ENCODE peak calls at places on chromosomes 4 and X, in ten cellular contexts. One of them, this sample, is unnamed.

GRCh38 chrX:17549005-17549685 is 174.1 kb downstream of the NHS start:
- DNase-seq in SK-N-SH: no peak
- DNase-seq in HepG2: no peak
- DNase-seq in OCI-LY7: no peak
- DNase-seq in IMR-90: no peak
- DNase-seq in fibroblast of lung: no peak
- DNase-seq in neuronal stem cell: no peak
- DNase-seq in astrocyte: no peak
- DNase-seq in mammary epithelial cell: no peak
- DNase-seq in hepatocyte: no peak
- DNase-seq in this sample: no peak

GRCh38 chr4:26525136-26525535 is 34.9 kb upstream of the CCKAR start:
- DNase-seq in SK-N-SH: no peak
- DNase-seq in HepG2: no peak
- DNase-seq in OCI-LY7: no peak
- DNase-seq in IMR-90: peak; percentile 77
- DNase-seq in fibroblast of lung: peak; percentile 87
- DNase-seq in neuronal stem cell: no peak
- DNase-seq in astrocyte: peak; percentile 79
- DNase-seq in mammary epithelial cell: peak; percentile 25
- DNase-seq in hepatocyte: no peak
- DNase-seq in this sample: peak; percentile 33

GRCh38 chr4:61572160-61572559 is 372.0 kb downstream of the ADGRL3 start:
- DNase-seq in SK-N-SH: no peak
- DNase-seq in HepG2: no peak
- DNase-seq in OCI-LY7: no peak
- DNase-seq in IMR-90: peak; percentile 19
- DNase-seq in fibroblast of lung: peak; percentile 83
- DNase-seq in neuronal stem cell: no peak
- DNase-seq in astrocyte: peak; percentile 80
- DNase-seq in mammary epithelial cell: peak; percentile 73
- DNase-seq in hepatocyte: no peak
- DNase-seq in this sample: peak; percentile 89

GRCh38 chrX:148572332-148572731 is 71.9 kb downstream of the AFF2 start:
- DNase-seq in SK-N-SH: no peak
- DNase-seq in HepG2: no peak
- DNase-seq in OCI-LY7: no peak
- DNase-seq in IMR-90: no peak
- DNase-seq in fibroblast of lung: no peak
- DNase-seq in neuronal stem cell: no peak
- DNase-seq in astrocyte: no peak
- DNase-seq in mammary epithelial cell: peak; percentile 41
- DNase-seq in hepatocyte: no peak
- DNase-seq in this sample: no peak

GRCh38 chrX:39201305-39201990 is 400.2 kb downstream of the MID1IP1 start:
- DNase-seq in SK-N-SH: no peak
- DNase-seq in HepG2: no peak
- DNase-seq in OCI-LY7: no peak
- DNase-seq in IMR-90: no peak
- DNase-seq in fibroblast of lung: peak; percentile 87
- DNase-seq in neuronal stem cell: no peak
- DNase-seq in astrocyte: peak; percentile 87
- DNase-seq in mammary epithelial cell: peak; percentile 53
- DNase-seq in hepatocyte: no peak
- DNase-seq in this sample: no peak

GRCh38 chrX:75421688-75422087 is 101.1 kb downstream of the ZDHHC15 start:
- DNase-seq in SK-N-SH: no peak
- DNase-seq in HepG2: no peak
- DNase-seq in OCI-LY7: no peak
- DNase-seq in IMR-90: no peak
- DNase-seq in fibroblast of lung: no peak
- DNase-seq in neuronal stem cell: no peak
- DNase-seq in astrocyte: no peak
- DNase-seq in mammary epithelial cell: no peak
- DNase-seq in hepatocyte: no peak
- DNase-seq in this sample: no peak

GRCh38 chrX:113274345-113274744 is 433.7 kb upstream of the AMOT start:
- DNase-seq in SK-N-SH: no peak
- DNase-seq in HepG2: no peak
- DNase-seq in OCI-LY7: no peak
- DNase-seq in IMR-90: no peak
- DNase-seq in fibroblast of lung: no peak
- DNase-seq in neuronal stem cell: no peak
- DNase-seq in astrocyte: no peak
- DNase-seq in mammary epithelial cell: no peak
- DNase-seq in hepatocyte: no peak
- DNase-seq in this sample: no peak

GRCh38 chrX:154374361-154375155 is at the start of gene FLNA:
- DNase-seq in SK-N-SH: peak; percentile 61
- DNase-seq in HepG2: no peak
- DNase-seq in OCI-LY7: no peak
- DNase-seq in IMR-90: no peak
- DNase-seq in fibroblast of lung: peak; percentile 49
- DNase-seq in neuronal stem cell: no peak
- DNase-seq in astrocyte: no peak
- DNase-seq in mammary epithelial cell: no peak
- DNase-seq in hepatocyte: peak; percentile 57
- DNase-seq in this sample: peak; percentile 48

GRCh38 chr4:169110633-169111032 is 100.6 kb upstream of the CBR4 start:
- DNase-seq in SK-N-SH: no peak
- DNase-seq in HepG2: no peak
- DNase-seq in OCI-LY7: no peak
- DNase-seq in IMR-90: no peak
- DNase-seq in fibroblast of lung: peak; percentile 55
- DNase-seq in neuronal stem cell: no peak
- DNase-seq in astrocyte: peak; percentile 43
- DNase-seq in mammary epithelial cell: no peak
- DNase-seq in hepatocyte: no peak
- DNase-seq in this sample: peak; percentile 26

GRCh38 chr4:173057442-173057841 is 111.2 kb upstream of the GALNT7 start:
- DNase-seq in SK-N-SH: no peak
- DNase-seq in HepG2: no peak
- DNase-seq in OCI-LY7: no peak
- DNase-seq in IMR-90: peak; percentile 10
- DNase-seq in fibroblast of lung: peak; percentile 18
- DNase-seq in neuronal stem cell: no peak
- DNase-seq in astrocyte: no peak
- DNase-seq in mammary epithelial cell: no peak
- DNase-seq in hepatocyte: no peak
- DNase-seq in this sample: peak; percentile 37

GRCh38 chrX:71489540-71489939 is 43.4 kb upstream of the OGT start:
- DNase-seq in SK-N-SH: no peak
- DNase-seq in HepG2: no peak
- DNase-seq in OCI-LY7: no peak
- DNase-seq in IMR-90: no peak
- DNase-seq in fibroblast of lung: peak; percentile 14
- DNase-seq in neuronal stem cell: no peak
- DNase-seq in astrocyte: no peak
- DNase-seq in mammary epithelial cell: no peak
- DNase-seq in hepatocyte: no peak
- DNase-seq in this sample: no peak

GRCh38 chrX:155270969-155271368 is 6.7 kb upstream of the RAB39B start:
- DNase-seq in SK-N-SH: no peak
- DNase-seq in HepG2: no peak
- DNase-seq in OCI-LY7: no peak
- DNase-seq in IMR-90: no peak
- DNase-seq in fibroblast of lung: no peak
- DNase-seq in neuronal stem cell: no peak
- DNase-seq in astrocyte: no peak
- DNase-seq in mammary epithelial cell: no peak
- DNase-seq in hepatocyte: no peak
- DNase-seq in this sample: no peak

GRCh38 chr4:5043579-5043978 is 7.7 kb upstream of the STK32B start:
- DNase-seq in SK-N-SH: no peak
- DNase-seq in HepG2: no peak
- DNase-seq in OCI-LY7: no peak
- DNase-seq in IMR-90: no peak
- DNase-seq in fibroblast of lung: no peak
- DNase-seq in neuronal stem cell: no peak
- DNase-seq in astrocyte: no peak
- DNase-seq in mammary epithelial cell: no peak
- DNase-seq in hepatocyte: no peak
- DNase-seq in this sample: peak; percentile 48

DNA sequence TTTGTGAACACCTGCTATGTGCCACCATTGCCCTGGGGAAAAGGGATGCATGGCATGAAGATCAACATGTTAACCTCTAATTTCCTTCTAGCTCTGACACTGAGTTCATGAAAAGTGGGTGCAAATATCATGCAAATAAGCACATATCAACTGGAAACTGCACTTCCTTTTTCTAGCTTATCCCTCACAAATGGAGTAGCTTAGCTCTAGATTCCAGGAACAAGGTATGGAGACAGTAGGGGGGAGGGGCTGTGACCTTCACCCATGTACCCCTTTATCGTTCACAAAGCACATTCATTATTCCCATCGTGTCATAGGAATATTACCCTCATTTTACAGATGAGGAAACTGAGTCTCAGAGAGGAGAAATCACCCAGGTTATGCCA is 37.4 kb downstream of the STARD8 start:
- DNase-seq in SK-N-SH: no peak
- DNase-seq in HepG2: no peak
- DNase-seq in OCI-LY7: no peak
- DNase-seq in IMR-90: no peak
- DNase-seq in fibroblast of lung: no peak
- DNase-seq in neuronal stem cell: no peak
- DNase-seq in astrocyte: no peak
- DNase-seq in mammary epithelial cell: no peak
- DNase-seq in hepatocyte: no peak
- DNase-seq in this sample: no peak
- H3K4me2 ChIP-seq in SK-N-SH: no peak overlapping the region
- H3K4me2 ChIP-seq in HepG2: no peak overlapping the region
- H3K4me2 ChIP-seq in OCI-LY7: no peak overlapping the region
- H3K4me2 ChIP-seq in IMR-90: no peak overlapping the region
- H3K4me2 ChIP-seq in fibroblast of lung: no peak overlapping the region
- H3K4me2 ChIP-seq in neuronal stem cell: no peak overlapping the region
- H3K4me2 ChIP-seq in astrocyte: no peak overlapping the region
- H3K4me2 ChIP-seq in mammary epithelial cell: no peak overlapping the region
- H3K4me2 ChIP-seq in hepatocyte: no peak overlapping the region
- H3K4me2 ChIP-seq in this sample: no peak overlapping the region

GRCh38 chr4:40750461-40751258 is 905 bp downstream of the NSUN7 start:
- DNase-seq in SK-N-SH: peak; percentile 38
- DNase-seq in HepG2: no peak
- DNase-seq in OCI-LY7: no peak
- DNase-seq in IMR-90: no peak
- DNase-seq in fibroblast of lung: peak; percentile 22
- DNase-seq in neuronal stem cell: peak; percentile 54
- DNase-seq in astrocyte: peak; percentile 6
- DNase-seq in mammary epithelial cell: peak; percentile 1
- DNase-seq in hepatocyte: peak; percentile 34
- DNase-seq in this sample: peak; percentile 7

GRCh38 chr4:40747436-40747835 is 2.3 kb upstream of the NSUN7 start:
- DNase-seq in SK-N-SH: no peak
- DNase-seq in HepG2: no peak
- DNase-seq in OCI-LY7: no peak
- DNase-seq in IMR-90: no peak
- DNase-seq in fibroblast of lung: no peak
- DNase-seq in neuronal stem cell: no peak
- DNase-seq in astrocyte: no peak
- DNase-seq in mammary epithelial cell: no peak
- DNase-seq in hepatocyte: no peak
- DNase-seq in this sample: no peak

GRCh38 chr4:40745585-40745984 is 4.2 kb upstream of the NSUN7 start:
- DNase-seq in SK-N-SH: no peak
- DNase-seq in HepG2: no peak
- DNase-seq in OCI-LY7: no peak
- DNase-seq in IMR-90: no peak
- DNase-seq in fibroblast of lung: no peak
- DNase-seq in neuronal stem cell: no peak
- DNase-seq in astrocyte: no peak
- DNase-seq in mammary epithelial cell: no peak
- DNase-seq in hepatocyte: no peak
- DNase-seq in this sample: no peak

GRCh38 chr4:40744218-40744617 is 5.5 kb upstream of the NSUN7 start:
- DNase-seq in SK-N-SH: no peak
- DNase-seq in HepG2: no peak
- DNase-seq in OCI-LY7: no peak
- DNase-seq in IMR-90: no peak
- DNase-seq in fibroblast of lung: no peak
- DNase-seq in neuronal stem cell: no peak
- DNase-seq in astrocyte: no peak
- DNase-seq in mammary epithelial cell: no peak
- DNase-seq in hepatocyte: no peak
- DNase-seq in this sample: no peak

DNA sequence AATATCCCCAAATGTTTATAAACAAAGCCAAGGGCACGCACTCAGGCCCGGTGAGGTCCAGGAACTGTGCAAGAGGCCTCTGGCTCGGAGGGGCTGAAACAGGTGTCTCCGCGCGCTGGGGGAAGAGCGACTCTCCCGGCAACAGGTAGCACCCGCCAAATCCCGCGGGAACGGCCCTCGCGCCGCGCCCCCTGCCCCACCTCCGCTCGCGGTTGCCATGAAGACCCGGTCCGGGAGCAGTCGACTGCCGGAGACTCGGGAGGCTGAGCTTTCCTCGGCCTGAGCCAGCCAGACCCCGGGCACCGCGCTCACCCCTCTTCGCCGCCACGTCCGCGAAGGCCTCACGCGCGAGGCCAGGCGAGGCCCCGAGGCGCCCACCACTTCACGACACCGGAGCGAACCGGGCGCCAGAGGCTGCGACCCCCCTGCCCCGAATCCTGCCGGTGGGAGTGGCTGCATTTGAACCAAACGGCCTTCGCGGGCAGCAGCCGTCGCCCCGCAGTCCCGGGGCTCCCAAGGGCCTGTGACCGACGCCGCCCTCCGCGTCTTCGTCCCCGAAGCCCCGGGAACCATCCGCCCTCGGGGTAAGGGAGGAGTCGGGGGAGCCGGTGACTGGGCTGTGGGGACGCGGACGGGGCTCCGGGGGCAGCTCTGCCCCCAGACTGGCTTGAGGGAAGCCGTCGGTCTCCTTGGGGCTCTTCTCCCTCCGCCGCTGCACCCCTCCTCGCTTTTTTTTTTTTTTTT is at the start of gene NSUN7:
- DNase-seq in SK-N-SH: peak; percentile 91
- DNase-seq in HepG2: no peak
- DNase-seq in OCI-LY7: peak; percentile 49
- DNase-seq in IMR-90: no peak
- DNase-seq in fibroblast of lung: peak; percentile 61
- DNase-seq in neuronal stem cell: peak; percentile 64
- DNase-seq in astrocyte: peak; percentile 46
- DNase-seq in mammary epithelial cell: peak; percentile 5
- DNase-seq in hepatocyte: peak; percentile 92
- DNase-seq in this sample: peak; percentile 75
- H2AFZ ChIP-seq in SK-N-SH: peak within 1 kb of the TSS; percentile 93
- H2AFZ ChIP-seq in HepG2: no peak within 1 kb of the TSS
- H2AFZ ChIP-seq in OCI-LY7: peak within 1 kb of the TSS; percentile 51
- H2AFZ ChIP-seq in IMR-90: peak within 1 kb of the TSS; percentile 87
- H2AFZ ChIP-seq in fibroblast of lung: peak within 1 kb of the TSS; percentile 39
- H2AFZ ChIP-seq in neuronal stem cell: peak within 1 kb of the TSS; percentile 94
- H2AFZ ChIP-seq in astrocyte: peak within 1 kb of the TSS; percentile 93
- H2AFZ ChIP-seq in mammary epithelial cell: peak within 1 kb of the TSS; percentile 77
- H2AFZ ChIP-seq in hepatocyte: peak within 1 kb of the TSS; percentile 92
- H2AFZ ChIP-seq in this sample: peak within 1 kb of the TSS; percentile 97

GRCh38 chrX:40727599-40728252 is 7.6 kb downstream of the MED14 start:
- DNase-seq in SK-N-SH: no peak
- DNase-seq in HepG2: no peak
- DNase-seq in OCI-LY7: no peak
- DNase-seq in IMR-90: no peak
- DNase-seq in fibroblast of lung: no peak
- DNase-seq in neuronal stem cell: no peak
- DNase-seq in astrocyte: no peak
- DNase-seq in mammary epithelial cell: no peak
- DNase-seq in hepatocyte: no peak
- DNase-seq in this sample: no peak
- H3K4me2 ChIP-seq in SK-N-SH: no peak overlapping the region
- H3K4me2 ChIP-seq in HepG2: no peak overlapping the region
- H3K4me2 ChIP-seq in OCI-LY7: no peak overlapping the region
- H3K4me2 ChIP-seq in IMR-90: no peak overlapping the region
- H3K4me2 ChIP-seq in fibroblast of lung: no peak overlapping the region
- H3K4me2 ChIP-seq in neuronal stem cell: no peak overlapping the region
- H3K4me2 ChIP-seq in astrocyte: no peak overlapping the region
- H3K4me2 ChIP-seq in mammary epithelial cell: no peak overlapping the region
- H3K4me2 ChIP-seq in hepatocyte: no peak overlapping the region
- H3K4me2 ChIP-seq in this sample: no peak overlapping the region

GRCh38 chr4:108370291-108370690 is 201.6 kb upstream of the LEF1 start:
- DNase-seq in SK-N-SH: no peak
- DNase-seq in HepG2: no peak
- DNase-seq in OCI-LY7: no peak
- DNase-seq in IMR-90: no peak
- DNase-seq in fibroblast of lung: no peak
- DNase-seq in neuronal stem cell: no peak
- DNase-seq in astrocyte: no peak
- DNase-seq in mammary epithelial cell: no peak
- DNase-seq in hepatocyte: no peak
- DNase-seq in this sample: no peak
- H2AFZ ChIP-seq in SK-N-SH: no peak overlapping the region
- H2AFZ ChIP-seq in HepG2: no peak overlapping the region
- H2AFZ ChIP-seq in OCI-LY7: no peak overlapping the region
- H2AFZ ChIP-seq in IMR-90: no peak overlapping the region
- H2AFZ ChIP-seq in fibroblast of lung: no peak overlapping the region
- H2AFZ ChIP-seq in neuronal stem cell: no peak overlapping the region
- H2AFZ ChIP-seq in astrocyte: no peak overlapping the region
- H2AFZ ChIP-seq in mammary epithelial cell: no peak overlapping the region
- H2AFZ ChIP-seq in hepatocyte: no peak overlapping the region
- H2AFZ ChIP-seq in this sample: no peak overlapping the region

This sample was measured in PC-3.